ENCODE peak calls at places on chromosomes 4 and X, in four cellular contexts. V is cardiac fibroblast, I is fibroblast of lung, F is astrocyte. Z is an unnamed sample.

GRCh38 chr4:129384974-129385373 is 289.0 kb downstream of the C4orf33 start:
- DNase-seq in V (no peak), I (no peak), F (no peak), Z (no peak)

GRCh38 chr4:128060620-128061565 is at the start of gene LARP1B:
- DNase-seq in V (peak; percentile 99), I (peak; percentile 97), F (peak; percentile 93), Z (peak; percentile 95)

GRCh38 chr4:75490155-75490554 is 24.0 kb downstream of the RCHY1 start:
- DNase-seq in V (peak; percentile 57), I (peak; percentile 75), F (no peak), Z (peak; percentile 56)

GRCh38 chrX:124232523-124233201 is 99.8 kb upstream of the TEX13D start:
- DNase-seq in V (no peak), I (no peak), F (peak; percentile 37), Z (no peak)

GRCh38 chr4:53591372-53591892 is at the start of gene LNX1:
- DNase-seq in V (no peak), I (no peak), F (no peak), Z (no peak)

GRCh38 chr4:68184923-68185322 is 55.3 kb upstream of the TMPRSS11F start:
- DNase-seq in V (no peak), I (no peak), F (no peak), Z (no peak)

GRCh38 chr4:86586160-86586572 is 7.9 kb upstream of the PTPN13 start:
- DNase-seq in V (no peak), I (peak; percentile 6), F (no peak), Z (peak; percentile 22)

GRCh38 chr4:20464381-20464780 is 212.7 kb downstream of the SLIT2 start:
- DNase-seq in V (peak; percentile 36), I (peak; percentile 71), F (peak; percentile 75), Z (peak; percentile 86)

GRCh38 chrX:136975642-136976518 is 57.9 kb downstream of the GPR101 start:
- DNase-seq in V (no peak), I (no peak), F (no peak), Z (peak; percentile 2)

GRCh38 chr4:101527186-101527585 is 179.9 kb upstream of the PPP3CA start:
- DNase-seq in V (no peak), I (no peak), F (peak; percentile 15), Z (no peak)

GRCh38 chr4:89137695-89138094 is 26.4 kb downstream of the TIGD2 start:
- DNase-seq in V (no peak), I (no peak), F (no peak), Z (no peak)

GRCh38 chr4:173866289-173866688 is 336.3 kb upstream of the HAND2 start:
- DNase-seq in V (peak; percentile 11), I (no peak), F (no peak), Z (no peak)

GRCh38 chrX:6644411-6644810 is 109.5 kb upstream of the VCX3A start:
- DNase-seq in V (no peak), I (no peak), F (no peak), Z (no peak)

GRCh38 chr4:173332963-173333657 is 1.0 kb downstream of the HMGB2 start:
- DNase-seq in V (peak; percentile 10), I (no peak), F (no peak), Z (peak; percentile 17)

GRCh38 chr4:34619531-34620109 is 1624.7 kb downstream of the ARAP2 start:
- DNase-seq in V (peak; percentile 4), I (peak; percentile 61), F (no peak), Z (peak; percentile 14)

GRCh38 chr4:107182347-107182746 is 146.2 kb upstream of the DKK2 start:
- DNase-seq in V (no peak), I (no peak), F (no peak), Z (no peak)

GRCh38 chr4:113256946-113257345 is 207.5 kb downstream of the ANK2 start:
- DNase-seq in V (peak; percentile 23), I (peak; percentile 17), F (peak; percentile 25), Z (peak; percentile 80)

GRCh38 chr4:10672379-10672778 is 12.2 kb downstream of the CLNK start:
- DNase-seq in V (no peak), I (no peak), F (no peak), Z (no peak)

GRCh38 chrX:110846071-110846470 is 50.5 kb upstream of the CHRDL1 start:
- DNase-seq in V (no peak), I (no peak), F (peak; percentile 35), Z (peak; percentile 38)

GRCh38 chr4:154503598-154503997 is 12.0 kb upstream of the DCHS2 start:
- DNase-seq in V (peak; percentile 21), I (peak; percentile 17), F (peak; percentile 8), Z (peak; percentile 41)

GRCh38 chrX:38970074-38970473 is 168.8 kb downstream of the MID1IP1 start:
- DNase-seq in V (no peak), I (no peak), F (no peak), Z (no peak)

GRCh38 chr4:84852081-84852480 is 114.4 kb downstream of the WDFY3 start:
- DNase-seq in V (peak; percentile 25), I (peak; percentile 51), F (peak; percentile 36), Z (peak; percentile 22)

GRCh38 chr4:26110493-26110892 is 196.5 kb downstream of the SMIM20 start:
- DNase-seq in V (no peak), I (no peak), F (no peak), Z (no peak)

GRCh38 chrX:134484039-134484438 is 24.1 kb downstream of the HPRT1 start:
- DNase-seq in V (peak; percentile 74), I (peak; percentile 74), F (peak; percentile 20), Z (peak; percentile 73)

GRCh38 chr4:34861661-34862060 is 1382.7 kb downstream of the ARAP2 start:
- DNase-seq in V (no peak), I (no peak), F (peak; percentile 5), Z (no peak)

GRCh38 chrX:120426599-120426998 is 42.5 kb downstream of the LAMP2 start:
- DNase-seq in V (no peak), I (peak; percentile 23), F (peak; percentile 14), Z (peak; percentile 1)

GRCh38 chrX:19893722-19894121 is 6.3 kb upstream of the SH3KBP1 start:
- DNase-seq in V (peak; percentile 59), I (no peak), F (peak; percentile 69), Z (peak; percentile 62)

GRCh38 chr4:37960098-37960497 is at the start of gene PTTG2:
- DNase-seq in V (no peak), I (no peak), F (no peak), Z (no peak)

GRCh38 chr4:8364848-8365350 is 75.6 kb downstream of the ACOX3 start:
- DNase-seq in V (no peak), I (no peak), F (no peak), Z (no peak)

GRCh38 chr4:7066006-7066405 is 1.9 kb downstream of the GRPEL1 start:
- DNase-seq in V (no peak), I (no peak), F (no peak), Z (no peak)

GRCh38 chr4:146342600-146343192 is 128.4 kb downstream of the REELD1 start:
- DNase-seq in V (peak; percentile 66), I (peak; percentile 71), F (peak; percentile 13), Z (peak; percentile 59)

DNA sequence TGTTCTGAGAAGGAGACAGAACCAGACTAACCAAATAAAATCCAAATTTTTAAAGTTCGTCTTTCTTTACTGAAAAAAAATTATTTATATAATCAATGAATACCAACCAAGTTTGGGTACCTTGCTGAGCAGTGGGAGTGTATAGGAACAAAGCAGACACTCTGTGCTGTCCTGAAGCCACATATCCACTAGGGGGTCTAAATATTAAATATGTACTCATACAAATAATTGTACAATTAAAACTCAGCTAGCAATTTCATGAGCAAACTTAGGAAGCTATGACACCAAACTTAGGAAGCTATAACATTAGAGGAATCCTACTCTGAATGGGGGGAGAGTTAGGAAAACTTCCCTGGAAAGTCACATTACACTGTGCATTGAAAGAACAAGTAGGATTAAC is 582.0 kb upstream of the EPHA5 start:
- DNase-seq in V (peak; percentile 15), I (no peak), F (no peak), Z (no peak)
- TF ChIP-seq CTCF in V (peak; percentile 41), I (no peak), F (no peak), Z (no peak)

GRCh38 chrX:1045680-1046314 is 166.7 kb downstream of the CRLF2 start:
- DNase-seq in V (no peak), I (no peak), F (no peak), Z (no peak)

GRCh38 chrX:1035206-1035605 is 177.2 kb downstream of the CRLF2 start:
- DNase-seq in V (no peak), I (no peak), F (no peak), Z (no peak)

DNA sequence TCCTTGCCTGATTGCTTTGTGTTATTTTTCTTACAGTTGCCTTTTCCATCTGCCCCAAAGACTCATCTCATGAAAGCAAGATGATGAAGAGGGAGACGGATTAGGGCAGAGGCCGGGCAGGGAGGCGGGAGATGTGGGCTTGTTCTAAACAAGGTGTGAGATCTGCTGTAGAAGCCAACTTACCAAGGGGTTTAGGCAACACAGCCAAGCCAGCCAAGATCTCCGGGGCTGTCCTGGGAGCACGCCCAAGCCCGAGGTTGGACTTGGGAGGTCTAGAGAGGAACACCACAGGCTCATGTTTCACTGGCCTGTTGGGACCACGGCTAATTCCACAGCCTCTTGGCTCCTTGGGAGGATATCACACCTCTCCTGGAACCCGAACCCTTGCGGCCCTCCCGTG is 171.4 kb downstream of the CRLF2 start:
- DNase-seq in V (no peak), I (no peak), F (no peak), Z (no peak)
- H3K4me3 ChIP-seq in V (no peak overlapping the region), I (no peak overlapping the region), F (no peak overlapping the region), Z (no peak overlapping the region)

DNA sequence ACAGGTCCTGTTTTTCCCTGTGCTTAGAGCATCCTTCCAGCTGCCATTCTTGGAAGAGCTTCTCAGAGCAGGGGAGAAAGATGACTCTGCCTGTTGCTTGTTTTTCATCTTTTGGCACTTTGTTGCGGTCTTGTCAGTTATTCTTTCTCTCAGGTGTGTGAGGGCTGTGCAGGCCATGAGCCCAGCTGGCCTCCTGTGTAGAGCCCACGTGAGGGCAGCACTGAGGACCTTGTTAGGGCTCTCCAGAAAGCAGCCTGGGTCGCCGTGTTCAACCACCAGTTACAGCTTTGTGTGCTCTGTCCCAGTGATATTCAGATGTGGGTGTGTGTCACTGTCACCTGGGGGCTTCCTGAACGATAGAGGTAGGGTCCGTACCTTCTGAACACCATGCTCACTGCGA is 52.8 kb downstream of the NOP14 start:
- DNase-seq in V (no peak), I (no peak), F (no peak), Z (no peak)
- TF ChIP-seq CTCF in V (peak; percentile 29), I (no peak), F (peak; percentile 6), Z (no peak)

GRCh38 chrX:40174594-40175415 is 77.0 kb upstream of the BCOR start:
- DNase-seq in V (peak; percentile 64), I (peak; percentile 55), F (peak; percentile 44), Z (no peak)
- H3K4me3 ChIP-seq in V (peak overlapping the region; percentile 38), I (peak overlapping the region; percentile 59), F (peak overlapping the region; percentile 61), Z (peak overlapping the region; percentile 43)

DNA sequence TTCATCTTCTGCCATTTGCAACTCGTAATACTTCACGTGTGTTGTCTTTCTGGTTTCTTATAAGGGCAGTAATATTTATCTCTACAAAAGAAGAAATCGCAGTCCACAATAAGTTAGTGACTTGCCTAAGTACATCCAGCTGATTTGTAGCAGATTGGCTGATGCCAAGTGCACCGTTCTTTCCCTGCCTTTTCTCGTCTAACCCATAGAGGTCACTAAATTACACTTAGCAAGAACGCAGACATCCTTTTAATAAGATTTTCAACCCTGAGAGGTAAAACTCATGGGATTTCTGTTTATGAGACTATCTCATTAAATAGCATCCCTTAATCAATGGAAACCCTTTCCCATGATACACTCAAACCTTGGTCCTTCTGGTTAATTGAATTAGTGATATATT is 408.6 kb upstream of the ACTRT1 start:
- DNase-seq in V (no peak), I (no peak), F (no peak), Z (no peak)
- TF ChIP-seq CTCF in V (no peak), I (no peak), F (no peak), Z (no peak)

Z was measured in fibroblast of mammary gland.